ENCODE peak calls at places on chromosomes 11 and 22, in four cellular contexts. V, M, Q and D are unnamed samples.

GRCh38 chr11:65254724-65255123 is 7.0 kb upstream of the POLA2 start:
- DNase-seq in Q (no peak), M (peak), V (no peak), D (no peak)

GRCh38 chr22:21734540-21735197 is 925 bp downstream of the YPEL1 start:
- DNase-seq in M (no peak), V (peak), Q (no peak), D (no peak)

GRCh38 chr11:1293619-1294015 is 15.8 kb downstream of the TOLLIP start:
- DNase-seq in V (no peak), Q (no peak), M (no peak), D (no peak)

GRCh38 chr11:36431429-36432092 is 78.5 kb downstream of the TRAF6 start:
- DNase-seq in V (peak), Q (no peak), M (peak), D (no peak)

GRCh38 chr22:17085277-17086091 is 684 bp downstream of the IL17RA start:
- DNase-seq in Q (no peak), M (no peak), V (no peak), D (no peak)

GRCh38 chr11:118252688-118253087 is 523 bp upstream of the MPZL3 start:
- DNase-seq in V (no peak), Q (no peak), M (no peak), D (no peak)

GRCh38 chr11:17063171-17064002 is 14.1 kb downstream of the RPS13 start:
- DNase-seq in Q (peak), V (peak), M (peak), D (peak)

GRCh38 chr11:118142081-118142480 is 10.5 kb downstream of the SCN4B start:
- DNase-seq in M (no peak), V (peak), Q (no peak), D (no peak)

GRCh38 chr11:67301951-67302516 is 1.3 kb upstream of the SSH3 start:
- DNase-seq in Q (no peak), M (peak), V (peak), D (peak)

GRCh38 chr22:27716074-27716473 is 85.5 kb downstream of the MN1 start:
- DNase-seq in M (no peak), Q (no peak), V (no peak), D (no peak)

GRCh38 chr11:103877221-103877620 is 159.2 kb upstream of the DDI1 start:
- DNase-seq in V (peak), M (peak), Q (no peak), D (no peak)

GRCh38 chr22:21568207-21569075 is 927 bp downstream of the UBE2L3 start:
- DNase-seq in M (peak), Q (no peak), V (peak), D (no peak)

GRCh38 chr11:6116638-6117037 is 9.2 kb downstream of the OR56B4 start:
- DNase-seq in M (no peak), Q (no peak), V (no peak), D (no peak)

GRCh38 chr11:1139441-1140066 is 18.2 kb upstream of the MUC5AC start:
- DNase-seq in V (no peak), M (peak), Q (no peak), D (no peak)

GRCh38 chr11:121249039-121249663 is 43.4 kb upstream of the SC5D start:
- DNase-seq in M (peak), V (peak), Q (no peak), D (no peak)

GRCh38 chr11:29634744-29635143 is 382.1 kb downstream of the KCNA4 start:
- DNase-seq in Q (no peak), M (no peak), V (no peak), D (no peak)

GRCh38 chr22:23556026-23556620 is 24.0 kb downstream of the IGLL1 start:
- DNase-seq in V (no peak), M (no peak), Q (no peak), D (peak)

GRCh38 chr11:73317373-73317772 is 9.3 kb downstream of the ARHGEF17 start:
- DNase-seq in M (no peak), Q (no peak), V (no peak), D (no peak)

GRCh38 chr11:76048763-76049162 is 157.5 kb downstream of the WNT11 start:
- DNase-seq in M (no peak), V (peak), Q (no peak), D (no peak)

GRCh38 chr11:111793863-111794262 is 27.7 kb upstream of the PPP2R1B start:
- DNase-seq in V (no peak), M (peak), Q (no peak), D (no peak)

GRCh38 chr11:120940297-120940847 is 83.5 kb upstream of the TBCEL start:
- DNase-seq in V (no peak), M (peak), Q (no peak), D (no peak)

GRCh38 chr11:66107600-66108151 is 37.6 kb downstream of the PACS1 start:
- DNase-seq in Q (no peak), M (no peak), V (no peak), D (no peak)

GRCh38 chr22:42269407-42270177 is 861 bp downstream of the TCF20 start:
- DNase-seq in V (peak), M (no peak), Q (no peak), D (peak)

GRCh38 chr11:1854132-1854948 is 1.5 kb downstream of the LSP1 start:
- DNase-seq in M (no peak), Q (no peak), V (no peak), D (no peak)

GRCh38 chr11:8070417-8071101 is 10.5 kb upstream of the TUB start:
- DNase-seq in M (peak), Q (no peak), V (no peak), D (no peak)

GRCh38 chr22:38284042-38284402 is 11.2 kb upstream of the TMEM184B start:
- DNase-seq in Q (no peak), M (peak), V (peak), D (no peak)

GRCh38 chr11:65321828-65322495 is 7.3 kb downstream of the CDC42EP2 start:
- DNase-seq in V (no peak), Q (no peak), M (no peak), D (no peak)

GRCh38 chr11:121452609-121453150 is at the start of gene SORL1-AS1:
- DNase-seq in V (peak), M (peak), Q (no peak), D (no peak)

GRCh38 chr11:69244286-69244685 is 49.7 kb upstream of the MYEOV start:
- DNase-seq in Q (no peak), V (no peak), M (no peak), D (peak)

GRCh38 chr11:114044042-114044871 is 15.3 kb upstream of the ZBTB16 start:
- DNase-seq in V (no peak), M (no peak), Q (no peak), D (no peak)

GRCh38 chr22:37501610-37502341 is 15.6 kb upstream of the MFNG start:
- DNase-seq in V (peak), Q (no peak), M (peak), D (no peak)

GRCh38 chr11:67695606-67696005 is 21.2 kb upstream of the ALDH3B2 start:
- DNase-seq in V (no peak), M (no peak), Q (no peak), D (no peak)

GRCh38 chr11:105670811-105671210 is 60.9 kb downstream of the GRIA4 start:
- DNase-seq in V (no peak), M (peak), Q (no peak), D (no peak)

GRCh38 chr11:17479284-17480214 is 2.9 kb upstream of the ABCC8 start:
- DNase-seq in V (peak), Q (peak), M (no peak), D (peak)

GRCh38 chr11:124900464-124900863 is 2.8 kb upstream of the ROBO4 start:
- DNase-seq in Q (no peak), V (peak), M (peak), D (peak)

GRCh38 chr11:6598555-6598954 is 4.9 kb downstream of the RRP8 start:
- DNase-seq in Q (no peak), M (no peak), V (no peak), D (no peak)

GRCh38 chr11:128859563-128860441 is 7.3 kb downstream of the KCNJ1 start:
- DNase-seq in V (peak), Q (peak), M (peak), D (peak)

GRCh38 chr11:110059706-110060430 is 33.3 kb upstream of the ZC3H12C start:
- DNase-seq in V (no peak), M (peak), Q (no peak), D (no peak)

GRCh38 chr11:133606122-133606521 is 73.8 kb upstream of the OPCML start:
- DNase-seq in V (no peak), M (no peak), Q (no peak), D (no peak)
- H4K5ac ChIP-seq in V (no peak), M (no peak), Q (no peak), D (no peak)

DNA sequence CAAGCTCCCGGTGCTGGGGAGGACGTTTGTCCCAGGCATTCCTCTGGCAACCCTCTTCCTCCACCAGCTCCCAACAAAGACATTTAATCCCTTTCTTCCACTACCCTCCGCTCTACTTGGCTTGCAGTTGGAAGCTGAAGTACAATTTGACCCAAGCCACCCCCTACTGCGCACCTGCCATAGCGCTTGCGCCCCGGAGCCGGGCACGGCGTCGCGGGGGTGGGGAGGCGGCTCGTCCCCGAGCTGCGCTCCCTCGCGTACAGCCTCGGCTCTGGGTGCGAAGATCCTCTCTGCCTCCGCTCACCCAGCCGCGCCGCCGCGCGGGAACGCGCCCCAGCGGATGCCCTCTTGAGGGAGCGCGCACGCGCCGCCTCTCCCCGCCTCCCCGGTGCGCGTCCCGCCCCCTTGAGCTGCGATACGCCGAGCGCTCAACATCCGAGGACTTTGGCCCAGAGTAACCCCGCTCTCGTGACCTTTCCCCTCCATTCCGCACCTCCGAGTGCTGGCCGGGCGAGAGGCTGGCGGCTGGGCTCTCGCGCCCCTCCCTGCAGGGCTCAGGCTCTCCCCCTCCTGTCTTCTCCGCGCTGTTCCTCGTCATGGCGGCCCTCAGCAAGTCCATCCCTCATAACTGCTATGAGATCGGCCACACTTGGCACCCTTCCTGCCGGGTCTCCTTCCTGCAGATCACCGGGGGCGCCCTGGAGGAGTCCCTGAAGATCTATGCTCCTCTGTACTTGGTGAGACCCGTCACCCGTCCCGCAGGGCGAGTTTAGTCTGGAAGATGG is at the start of gene TMEM135:
- DNase-seq in Q (peak), M (peak), V (peak), D (peak)
- H4K5ac ChIP-seq in Q (peak), M (peak), V (no peak), D (no peak)

GRCh38 chr22:25710501-25710900 is 31.5 kb upstream of the MYO18B start:
- DNase-seq in Q (no peak), V (no peak), M (no peak), D (no peak)
- H4K5ac ChIP-seq in Q (no peak), V (no peak), M (no peak), D (no peak)

DNA sequence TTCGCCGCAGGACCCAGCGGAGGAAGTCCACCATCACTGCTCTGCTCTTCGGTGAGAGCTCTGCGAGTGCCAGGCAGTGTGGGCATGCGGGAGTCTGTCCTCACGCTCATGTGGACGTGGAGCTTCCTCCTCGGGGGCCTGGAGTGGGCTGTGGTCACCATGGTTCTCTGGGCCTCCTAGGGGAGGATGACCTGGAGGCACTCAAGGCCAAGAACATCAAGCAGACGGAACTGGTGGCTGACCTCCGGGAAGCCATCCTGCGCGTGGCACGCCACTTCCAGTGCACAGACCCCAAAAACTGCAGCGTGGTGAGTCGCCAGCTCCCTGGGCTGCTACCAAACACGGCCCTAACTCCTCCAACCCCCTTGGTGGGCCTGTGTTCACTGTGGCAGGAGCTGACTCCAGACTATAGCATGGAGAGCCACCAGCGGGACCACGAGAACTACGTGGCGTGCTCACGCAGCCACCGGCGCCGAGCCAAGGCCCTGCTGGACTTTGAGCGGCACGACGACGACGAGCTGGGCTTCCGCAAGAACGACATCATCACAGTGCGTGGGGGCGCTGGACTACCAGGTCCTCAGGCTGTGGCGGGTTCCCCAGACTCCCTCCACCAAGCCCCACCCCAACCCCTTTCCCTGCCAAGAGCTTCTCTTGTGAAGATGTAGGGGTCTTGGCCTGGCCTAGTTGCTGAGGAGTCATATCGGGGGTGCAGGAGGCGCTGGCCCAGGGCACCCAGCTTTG is 36.8 kb downstream of the SGSM3 start:
- DNase-seq in Q (no peak), V (no peak), M (no peak), D (no peak)
- H4K5ac ChIP-seq in Q (no peak), V (no peak), M (no peak), D (no peak)

DNA sequence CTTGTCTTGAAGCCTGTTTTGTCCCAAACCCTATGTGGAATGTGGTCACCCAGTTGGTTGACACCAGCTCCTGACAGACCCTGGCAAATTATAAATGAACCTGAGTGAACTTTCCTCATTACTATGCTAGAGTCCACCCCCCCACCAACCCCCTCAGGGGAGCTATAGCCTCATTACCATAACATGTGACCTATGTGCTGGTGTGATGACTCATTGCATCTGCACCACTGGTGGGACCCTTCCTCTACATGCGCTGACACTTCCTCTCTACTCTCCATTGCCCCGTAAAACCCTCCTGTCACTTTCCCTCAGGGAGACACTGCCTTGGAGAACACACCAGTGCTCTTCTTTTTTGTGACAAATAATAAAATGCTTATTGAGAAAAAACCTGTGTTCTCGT is 105.0 kb upstream of the SESN3 start:
- DNase-seq in M (no peak), V (peak), Q (no peak), D (no peak)
- H4K5ac ChIP-seq in M (no peak), V (no peak), Q (no peak), D (no peak)

GRCh38 chr22:44583854-44584253 is 85.8 kb upstream of the RTL6 start:
- DNase-seq in V (no peak), M (no peak), Q (no peak), D (peak)
- H4K5ac ChIP-seq in V (no peak), M (no peak), Q (no peak), D (no peak)